ENCODE peak calls at places on chromosomes 5 and 9, in nine cellular contexts. E, T, H, R, V, C, X, S and O are unnamed samples.

GRCh38 chr9:36566813-36567217 is 5.9 kb upstream of the MELK start:
- DNase-seq in S (peak), V (peak), E (no peak), X (no peak), T (no peak), C (no peak), H (no peak), R (no peak), O (no peak)

GRCh38 chr5:116573279-116573616 is 1.4 kb downstream of the SEMA6A start:
- DNase-seq in X (peak), R (peak), E (peak), C (no peak), S (peak), T (peak), V (no peak), H (no peak), O (no peak)

GRCh38 chr9:117290809-117291208 is 124.0 kb downstream of the ASTN2 start:
- DNase-seq in R (no peak), C (no peak), S (no peak), H (no peak), T (no peak), E (no peak), X (no peak), V (no peak), O (no peak)

GRCh38 chr5:24472518-24472917 is 172.3 kb downstream of the CDH10 start:
- DNase-seq in T (no peak), H (no peak), V (no peak), S (no peak), X (no peak), R (no peak), C (no peak), E (no peak), O (no peak)

GRCh38 chr9:113540466-113540865 is 76.9 kb downstream of the RGS3 start:
- DNase-seq in E (no peak), X (no peak), T (no peak), V (no peak), C (no peak), S (no peak), R (no peak), H (peak), O (no peak)

GRCh38 chr5:154038241-154038603 is 488 bp downstream of the FAM114A2 start:
- DNase-seq in T (peak), C (no peak), S (no peak), R (peak), V (no peak), E (peak), H (no peak), X (peak), O (no peak)

GRCh38 chr5:106521701-106522100 is 1149.0 kb downstream of the EFNA5 start:
- DNase-seq in H (no peak), E (no peak), X (peak), R (no peak), T (no peak), V (no peak), C (peak), S (no peak), O (no peak)

GRCh38 chr5:64301566-64301965 is 135.9 kb downstream of the RNF180 start:
- DNase-seq in T (no peak), C (no peak), S (no peak), R (no peak), V (no peak), E (no peak), H (no peak), X (no peak), O (no peak)

GRCh38 chr5:158198636-158199035 is 339.7 kb upstream of the CLINT1 start:
- DNase-seq in S (no peak), V (no peak), E (no peak), C (no peak), X (peak), T (no peak), R (no peak), H (no peak), O (no peak)

GRCh38 chr5:80408475-80408875 is 611 bp downstream of the ZFYVE16 start:
- DNase-seq in V (peak), H (no peak), S (peak), X (peak), C (peak), R (peak), T (peak), E (no peak), O (no peak)

GRCh38 chr5:104267282-104268015 is 704.9 kb upstream of the NUDT12 start:
- DNase-seq in R (no peak), S (no peak), E (no peak), V (no peak), X (no peak), H (no peak), T (no peak), C (peak), O (no peak)

GRCh38 chr5:73337586-73337985 is 111.0 kb downstream of the FOXD1 start:
- DNase-seq in X (no peak), V (no peak), R (no peak), S (no peak), C (no peak), T (no peak), E (no peak), H (no peak), O (no peak)

GRCh38 chr5:37576496-37576895 is 197.4 kb downstream of the WDR70 start:
- DNase-seq in T (no peak), E (no peak), V (no peak), C (peak), S (no peak), X (no peak), R (no peak), H (no peak), O (no peak)

GRCh38 chr9:138049779-138050471 is 172.3 kb downstream of the CACNA1B start:
- DNase-seq in X (no peak), C (no peak), T (no peak), S (no peak), E (peak), R (no peak), H (peak), V (no peak), O (no peak)

GRCh38 chr9:93510041-93510440 is 56.7 kb upstream of the FAM120AOS start:
- DNase-seq in R (no peak), E (no peak), V (no peak), T (no peak), S (no peak), H (no peak), C (no peak), X (no peak), O (no peak)

GRCh38 chr5:138470322-138471285 is 5.3 kb downstream of the EGR1 start:
- DNase-seq in S (no peak), C (peak), X (no peak), T (peak), R (peak), V (no peak), E (no peak), H (no peak), O (no peak)

GRCh38 chr5:1018596-1018995 is 10.0 kb downstream of the NKD2 start:
- DNase-seq in R (no peak), V (no peak), C (no peak), S (peak), E (no peak), H (no peak), T (no peak), X (no peak), O (no peak)

GRCh38 chr5:56838409-56839039 is 23.2 kb downstream of the MAP3K1 start:
- DNase-seq in V (no peak), C (peak), S (no peak), R (no peak), H (no peak), E (no peak), T (peak), X (peak), O (no peak)

GRCh38 chr9:131714161-131714646 is 25.7 kb downstream of the RAPGEF1 start:
- DNase-seq in R (no peak), X (no peak), H (peak), E (no peak), T (peak), C (no peak), S (peak), V (peak), O (no peak)

GRCh38 chr5:106094128-106094726 is 1576.5 kb downstream of the EFNA5 start:
- DNase-seq in H (no peak), V (peak), C (peak), S (no peak), E (no peak), R (peak), X (peak), T (no peak), O (no peak)

GRCh38 chr9:127711226-127711701 is 4.2 kb downstream of the PTRH1 start:
- DNase-seq in E (no peak), R (no peak), S (no peak), V (no peak), C (no peak), X (peak), T (no peak), H (no peak), O (no peak)

GRCh38 chr9:70868661-70869652 is 252.5 kb downstream of the TRPM3 start:
- DNase-seq in S (no peak), E (no peak), V (no peak), H (peak), T (peak), C (peak), X (no peak), R (no peak), O (no peak)

GRCh38 chr5:138495351-138495750 is 30.1 kb downstream of the EGR1 start:
- DNase-seq in C (no peak), V (no peak), T (no peak), H (no peak), E (no peak), S (no peak), X (no peak), R (no peak), O (no peak)

GRCh38 chr9:112173489-112174222 is 1.4 kb downstream of the SUSD1 start:
- DNase-seq in V (no peak), C (no peak), E (peak), S (no peak), H (no peak), T (peak), R (peak), X (no peak), O (no peak)
- H3K4me3 ChIP-seq in V (no peak), C (peak), E (no peak), S (no peak), H (peak), T (no peak), R (no peak), X (peak), O (no peak)

GRCh38 chr9:33785914-33786313 is 9.4 kb upstream of the PRSS3 start:
- DNase-seq in S (no peak), E (no peak), X (peak), C (peak), H (no peak), T (peak), V (no peak), R (no peak), O (no peak)

GRCh38 chr9:33778700-33779351 is 16.5 kb upstream of the PRSS3 start:
- DNase-seq in H (no peak), S (no peak), E (peak), X (peak), R (peak), V (peak), T (peak), C (peak), O (peak)

GRCh38 chr9:33776578-33776977 is 18.8 kb upstream of the PRSS3 start:
- DNase-seq in R (no peak), S (no peak), T (no peak), V (no peak), X (no peak), E (no peak), C (no peak), H (no peak), O (no peak)

GRCh38 chr9:33782395-33783152 is 12.8 kb upstream of the PRSS3 start:
- DNase-seq in C (no peak), T (no peak), X (no peak), R (no peak), S (no peak), H (no peak), E (no peak), V (no peak), O (no peak)

GRCh38 chr9:33781736-33782135 is 13.6 kb upstream of the PRSS3 start:
- DNase-seq in H (no peak), E (no peak), X (no peak), S (no peak), C (no peak), R (no peak), V (no peak), T (no peak), O (no peak)
- H3K4me3 ChIP-seq in H (no peak), E (no peak), X (no peak), S (no peak), C (no peak), R (no peak), V (no peak), T (no peak), O (no peak)

DNA sequence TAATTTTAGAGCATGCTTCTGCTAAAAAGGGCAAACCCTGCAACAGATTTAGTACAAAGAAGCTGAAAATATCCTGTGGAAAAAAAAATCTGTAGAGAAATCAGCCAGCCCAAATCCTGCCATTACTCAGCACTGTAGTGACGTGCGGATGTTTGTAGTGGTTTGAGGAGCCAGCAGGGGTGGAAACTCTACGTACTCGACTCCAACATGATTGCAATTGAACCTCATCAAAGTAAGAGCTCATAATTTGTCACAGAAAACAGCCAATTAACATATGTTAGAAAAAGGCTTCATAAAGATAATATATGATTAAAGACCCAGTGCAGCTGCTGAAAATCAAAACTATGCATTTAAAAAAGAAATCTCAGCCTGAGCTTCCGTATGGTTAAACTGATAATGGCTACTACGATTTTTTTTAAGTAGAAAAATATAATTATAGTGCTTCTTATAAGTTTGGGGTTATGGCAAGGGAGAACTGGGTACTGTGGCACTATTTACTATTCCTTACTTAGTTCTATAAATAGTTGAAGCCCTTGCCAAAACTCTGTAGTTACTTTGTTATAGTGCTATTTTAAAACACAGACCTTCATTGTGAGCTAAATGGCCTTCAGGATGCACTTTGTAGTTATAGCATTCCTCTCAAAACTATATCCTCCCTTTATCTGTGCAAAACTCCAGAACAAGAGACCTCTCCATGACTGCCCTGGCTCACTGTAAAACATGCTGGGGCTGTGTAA is 49.4 kb downstream of the MEF2C start:
- DNase-seq in X (peak), C (no peak), H (peak), E (no peak), S (no peak), T (peak), V (peak), R (peak), O (no peak)
- H3K4me3 ChIP-seq in X (peak), C (no peak), H (peak), E (no peak), S (peak), T (no peak), V (no peak), R (no peak), O (no peak)

DNA sequence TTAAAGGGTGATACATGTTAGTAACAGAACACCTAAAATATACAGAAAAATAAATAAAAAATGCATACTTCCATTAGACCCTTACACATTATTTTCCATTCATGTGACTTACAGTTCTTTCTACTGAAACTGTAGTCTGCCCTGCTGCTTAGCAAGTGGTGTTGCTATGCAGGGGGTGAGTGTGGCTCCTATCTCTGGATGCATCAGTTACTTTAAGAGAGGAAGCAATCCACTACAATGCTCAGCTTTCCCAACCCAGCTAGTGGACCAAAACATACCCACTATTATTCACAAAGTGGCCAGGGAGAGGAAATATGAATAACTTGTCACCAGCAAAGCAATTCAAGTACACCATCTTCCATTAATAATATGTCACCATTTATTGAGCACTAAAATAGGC is 121.8 kb downstream of the DOCK2 start:
- DNase-seq in V (no peak), C (no peak), H (no peak), E (no peak), R (no peak), X (no peak), T (no peak), S (no peak), O (no peak)
- H3K4me3 ChIP-seq in V (no peak), C (no peak), H (no peak), E (no peak), R (no peak), X (no peak), T (no peak), S (no peak), O (no peak)

DNA sequence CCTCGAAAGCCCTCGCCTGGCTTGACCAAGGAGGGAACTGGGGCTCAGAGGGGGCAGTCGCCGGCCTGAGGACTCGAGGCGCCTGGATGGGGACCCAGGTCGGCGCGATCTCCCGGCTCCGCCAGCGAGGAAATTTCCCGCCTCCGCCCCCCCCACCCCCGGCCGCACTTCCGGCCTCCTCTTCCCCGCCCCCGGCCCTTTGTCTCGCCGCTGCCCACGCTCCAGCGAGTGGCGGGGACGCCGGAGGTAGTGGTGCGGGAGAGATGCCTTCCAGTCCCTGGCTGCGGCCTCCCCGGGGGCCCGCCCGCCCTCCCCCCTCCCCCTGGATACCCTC is 441 bp upstream of the GPRIN1 start:
- DNase-seq in E (no peak), S (no peak), V (no peak), R (no peak), C (peak), T (no peak), X (no peak), H (no peak), O (no peak)
- H3K4me3 ChIP-seq in E (peak), S (peak), V (peak), R (peak), C (peak), T (peak), X (peak), H (peak), O (peak)